ENCODE peak calls at places on chromosomes 5 and 9, in ten cellular contexts. Z is tibial nerve, T is Peyer's patch, S is left ventricle myocardium inferior, U is IMR-90, P is mucosa of descending colon, J is psoas muscle, H is MM.1S, C is uterus, I is A549. G is an unnamed sample. For H3K4me1, the result is how much of the 10 kb centered on the place peaks cover.

GRCh38 chr9:124813496-124814177 is 36.7 kb downstream of the OLFML2A start:
- DNase-seq in C (no peak), S (no peak), U (no peak), H (no peak), J (no peak), Z (no peak), T (no peak), P (no peak), I (no peak), G (no peak)

GRCh38 chr5:68147659-68148058 is 67.9 kb upstream of the PIK3R1 start:
- DNase-seq in C (no peak), H (no peak), P (no peak), Z (no peak), J (no peak), I (no peak), T (no peak), S (no peak), U (peak), G (no peak)

GRCh38 chr5:6766558-6767191 is 53.4 kb downstream of the TENT4A start:
- DNase-seq in T (peak), C (peak), J (peak), Z (peak), U (peak), H (no peak), P (peak), I (peak), S (peak), G (peak)

GRCh38 chr5:63240063-63240755 is 661.6 kb downstream of the LRRC70 start:
- DNase-seq in J (no peak), H (peak), P (no peak), U (no peak), Z (no peak), T (no peak), S (no peak), C (no peak), I (no peak), G (no peak)

GRCh38 chr9:6412572-6413364 is at the start of gene UHRF2:
- DNase-seq in I (peak), U (peak), C (peak), Z (peak), J (peak), P (peak), T (peak), S (peak), H (peak), G (peak)

GRCh38 chr9:96448546-96449170 is 1.3 kb upstream of the HABP4 start:
- DNase-seq in J (no peak), T (no peak), H (no peak), Z (no peak), U (no peak), S (no peak), I (no peak), P (no peak), C (no peak), G (no peak)

GRCh38 chr5:93845376-93845775 is 104.0 kb upstream of the POU5F2 start:
- DNase-seq in C (no peak), T (no peak), Z (no peak), I (no peak), J (no peak), H (no peak), U (no peak), S (no peak), P (no peak), G (no peak)

GRCh38 chr5:1219098-1219767 is 5.9 kb upstream of the SLC6A18 start:
- DNase-seq in H (no peak), S (no peak), J (no peak), Z (no peak), C (no peak), T (no peak), I (no peak), U (no peak), P (peak), G (no peak)

GRCh38 chr9:35452481-35452880 is 37.4 kb upstream of the RUSC2 start:
- DNase-seq in T (no peak), C (no peak), I (peak), P (no peak), J (no peak), S (no peak), Z (no peak), U (no peak), H (no peak), G (no peak)

GRCh38 chr9:128632066-128632465 is 24.6 kb downstream of the DYNC2I2 start:
- DNase-seq in J (no peak), T (no peak), C (no peak), I (no peak), U (no peak), Z (no peak), P (peak), S (no peak), H (no peak), G (peak)

GRCh38 chr9:134968011-134968822 is 50.5 kb upstream of the FCN1 start:
- DNase-seq in P (peak), S (no peak), J (no peak), Z (no peak), T (peak), I (no peak), U (peak), C (no peak), H (no peak), G (peak)

GRCh38 chr5:125719681-125720676 is 703.2 kb upstream of the GRAMD2B start:
- DNase-seq in T (no peak), S (no peak), Z (no peak), H (no peak), I (no peak), J (no peak), U (peak), C (no peak), P (no peak), G (no peak)

GRCh38 chr9:34256987-34257585 is 72.0 kb downstream of the KIF24 start:
- DNase-seq in H (no peak), T (no peak), I (no peak), P (no peak), U (no peak), Z (peak), S (peak), C (no peak), J (peak), G (no peak)

GRCh38 chr5:177995691-177996595 is at the start of gene PROP1:
- DNase-seq in U (no peak), P (no peak), T (no peak), C (no peak), H (no peak), Z (no peak), I (no peak), S (no peak), J (no peak), G (no peak)

GRCh38 chr9:114396558-114397218 is 8.9 kb upstream of the AKNA start:
- DNase-seq in U (peak), J (peak), T (no peak), C (peak), Z (no peak), S (no peak), H (no peak), P (no peak), I (peak), G (no peak)

GRCh38 chr5:136285501-136285900 is 79.8 kb downstream of the TRPC7 start:
- DNase-seq in H (no peak), P (no peak), U (peak), I (no peak), Z (no peak), C (no peak), T (no peak), S (no peak), J (no peak), G (no peak)

GRCh38 chr5:675111-675875 is 17.9 kb downstream of the TPPP start:
- DNase-seq in Z (no peak), T (peak), C (peak), I (no peak), J (peak), S (no peak), H (no peak), U (no peak), P (no peak), G (peak)

GRCh38 chr5:135186662-135187522 is 152.9 kb upstream of the PITX1 start:
- DNase-seq in C (no peak), I (peak), Z (no peak), P (no peak), S (no peak), H (no peak), J (no peak), U (peak), T (no peak), G (no peak)

GRCh38 chr5:143322931-143323330 is 80.6 kb downstream of the NR3C1 start:
- DNase-seq in J (no peak), H (no peak), Z (no peak), S (no peak), U (peak), I (no peak), T (no peak), P (no peak), C (no peak), G (no peak)

GRCh38 chr5:6286404-6286803 is 91.9 kb downstream of the MED10 start:
- DNase-seq in H (no peak), C (no peak), U (no peak), J (no peak), T (no peak), P (no peak), S (no peak), I (no peak), Z (no peak), G (no peak)

DNA sequence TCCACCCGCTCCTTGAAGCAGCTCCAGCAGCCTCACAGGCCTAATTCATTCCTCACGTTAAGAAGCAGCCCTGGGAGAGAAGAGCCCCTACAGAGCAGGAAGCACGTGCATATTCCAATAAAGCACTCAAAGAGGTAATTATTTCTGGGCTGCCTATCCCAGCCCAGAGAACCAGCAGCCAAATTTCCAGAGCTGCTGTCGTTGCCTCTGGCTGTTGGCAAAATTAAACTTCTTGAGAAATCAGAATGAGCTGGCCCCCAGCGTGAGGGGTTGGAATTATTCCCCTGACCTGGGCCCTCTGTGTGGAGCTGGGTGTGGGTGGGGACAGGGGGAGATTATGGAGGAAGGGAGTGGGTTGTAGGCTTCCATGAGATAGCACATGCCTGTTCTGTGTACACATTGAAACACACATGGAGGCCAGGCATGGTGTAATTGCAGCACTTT is 86.8 kb upstream of the HSPA9 start:
- DNase-seq in T (no peak), U (no peak), C (no peak), Z (no peak), J (no peak), P (no peak), H (no peak), I (no peak), S (no peak), G (no peak)
- H3K4me1 ChIP-seq in T (under half), U (under half), C (under half), Z (under half), J (under half), P (under half), H (under half), I (under half), S (half or more), G (under half)

GRCh38 chr9:4155224-4156026 is 144.4 kb downstream of the GLIS3 start:
- DNase-seq in H (no peak), P (no peak), T (no peak), U (no peak), C (no peak), Z (no peak), S (no peak), I (peak), J (no peak), G (no peak)

GRCh38 chr9:4147476-4148214 is 152.2 kb downstream of the GLIS3 start:
- DNase-seq in C (no peak), U (no peak), Z (no peak), H (no peak), I (peak), T (no peak), S (no peak), J (no peak), P (no peak), G (no peak)

GRCh38 chr9:4148215-4148561 is 151.7 kb downstream of the GLIS3 start:
- DNase-seq in Z (no peak), P (no peak), U (no peak), H (no peak), J (no peak), T (no peak), S (no peak), C (no peak), I (no peak), G (no peak)

GRCh38 chr9:4152201-4152600 is 147.7 kb downstream of the GLIS3 start:
- DNase-seq in U (no peak), J (no peak), I (no peak), P (no peak), T (no peak), S (no peak), Z (no peak), C (no peak), H (no peak), G (no peak)

DNA sequence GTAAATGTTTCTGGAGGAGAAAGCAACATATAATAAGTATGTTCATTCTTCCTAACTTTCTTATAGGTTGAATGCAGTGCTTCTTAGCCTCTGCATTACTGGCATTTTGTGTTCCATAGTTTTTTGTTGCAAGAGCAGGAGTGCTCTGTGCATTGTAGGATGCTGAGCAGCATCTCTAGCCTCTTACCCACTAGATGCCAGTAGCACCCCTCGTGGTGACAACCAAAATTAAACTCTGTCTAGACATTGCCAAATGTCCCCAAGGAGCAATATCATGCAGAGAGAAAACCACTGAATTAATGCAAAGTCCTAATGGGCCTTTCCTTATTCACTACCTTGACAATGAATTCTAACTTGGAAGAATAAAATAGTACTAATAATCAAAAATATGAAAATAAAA is 147.0 kb downstream of the GLIS3 start:
- DNase-seq in C (no peak), Z (no peak), I (peak), P (no peak), H (no peak), T (no peak), J (no peak), S (no peak), U (no peak), G (no peak)
- TF ChIP-seq CTCF in C (no peak), Z (no peak), I (peak), P (no peak), H (no peak), T (no peak), J (no peak), S (no peak), U (no peak), G (no peak)

GRCh38 chr9:129640086-129640870 is 1.7 kb downstream of the ASB6 start:
- DNase-seq in J (no peak), T (no peak), H (no peak), S (no peak), C (no peak), P (no peak), U (peak), I (no peak), Z (no peak), G (no peak)
- H3K4me3 ChIP-seq in J (peak), T (peak), H (peak), S (peak), C (no peak), P (no peak), U (peak), I (peak), Z (no peak), G (no peak)

GRCh38 chr5:32156635-32157034 is 17.5 kb downstream of the GOLPH3 start:
- DNase-seq in P (no peak), J (no peak), C (no peak), Z (no peak), T (no peak), U (no peak), S (no peak), I (no peak), H (no peak), G (no peak)

GRCh38 chr5:32155211-32155610 is 18.9 kb downstream of the GOLPH3 start:
- DNase-seq in S (no peak), T (no peak), J (no peak), I (no peak), C (no peak), U (no peak), Z (no peak), P (no peak), H (no peak), G (no peak)

GRCh38 chr5:32151198-32151597 is 22.9 kb downstream of the GOLPH3 start:
- DNase-seq in P (no peak), Z (no peak), C (no peak), S (no peak), H (no peak), I (no peak), J (no peak), U (no peak), T (no peak), G (no peak)

GRCh38 chr5:32157078-32157477 is 17.0 kb downstream of the GOLPH3 start:
- DNase-seq in H (no peak), T (no peak), C (no peak), U (no peak), I (no peak), S (no peak), P (no peak), J (no peak), Z (no peak), G (no peak)

GRCh38 chr5:32153723-32154122 is 20.4 kb downstream of the GOLPH3 start:
- DNase-seq in P (no peak), S (no peak), C (no peak), J (no peak), Z (no peak), U (peak), T (no peak), H (no peak), I (no peak), G (no peak)
- H3K4me1 ChIP-seq in P (under half), S (half or more), C (under half), J (half or more), Z (under half), U (under half), T (under half), H (under half), I (under half), G (under half)

DNA sequence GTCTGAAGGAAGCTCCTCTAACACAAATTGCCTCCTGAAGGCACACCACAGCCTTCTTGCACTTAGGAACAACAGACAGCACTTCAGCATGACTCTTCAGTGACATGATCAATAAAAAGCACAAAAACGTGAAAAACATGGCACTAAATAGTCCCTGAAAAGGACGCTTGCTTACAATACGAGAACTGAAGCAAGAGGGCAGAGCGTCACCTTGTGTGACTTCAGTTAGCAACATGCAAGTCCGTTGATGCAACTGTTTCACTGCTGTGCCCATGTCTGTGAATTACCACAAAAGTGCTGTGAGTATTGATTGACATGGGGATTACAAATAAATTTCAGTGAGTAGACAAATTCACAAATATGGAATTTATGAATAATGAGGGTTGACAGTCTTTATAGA is 219.9 kb upstream of the GAS1 start:
- DNase-seq in C (no peak), P (no peak), J (no peak), Z (no peak), S (no peak), U (no peak), T (no peak), H (no peak), I (peak), G (no peak)
- TF ChIP-seq CTCF in C (no peak), P (no peak), J (no peak), Z (no peak), S (no peak), U (no peak), T (no peak), H (no peak), I (no peak), G (no peak)

GRCh38 chr5:163855754-163856153 is 350.3 kb downstream of the MAT2B start:
- DNase-seq in S (no peak), Z (no peak), U (no peak), J (no peak), C (no peak), T (no peak), I (no peak), P (no peak), H (no peak), G (no peak)
- H3K4me3 ChIP-seq in S (no peak), Z (no peak), U (no peak), J (no peak), C (no peak), T (no peak), I (no peak), P (no peak), H (no peak), G (no peak)

GRCh38 chr5:95217881-95218280 is 67.0 kb downstream of the MCTP1 start:
- DNase-seq in U (no peak), T (no peak), H (no peak), P (no peak), S (no peak), Z (no peak), C (no peak), J (no peak), I (no peak), G (no peak)
- H3K4me1 ChIP-seq in U (under half), T (under half), H (under half), P (under half), S (under half), Z (under half), C (under half), J (under half), I (under half), G (under half)

GRCh38 chr9:74645007-74645639 is 148.0 kb downstream of the RORB start:
- DNase-seq in Z (no peak), I (peak), P (no peak), H (peak), T (no peak), U (no peak), C (no peak), J (no peak), S (no peak), G (no peak)
- TF ChIP-seq CTCF in Z (peak), I (peak), P (no peak), H (peak), T (peak), U (peak), C (no peak), J (peak), S (peak), G (peak)

DNA sequence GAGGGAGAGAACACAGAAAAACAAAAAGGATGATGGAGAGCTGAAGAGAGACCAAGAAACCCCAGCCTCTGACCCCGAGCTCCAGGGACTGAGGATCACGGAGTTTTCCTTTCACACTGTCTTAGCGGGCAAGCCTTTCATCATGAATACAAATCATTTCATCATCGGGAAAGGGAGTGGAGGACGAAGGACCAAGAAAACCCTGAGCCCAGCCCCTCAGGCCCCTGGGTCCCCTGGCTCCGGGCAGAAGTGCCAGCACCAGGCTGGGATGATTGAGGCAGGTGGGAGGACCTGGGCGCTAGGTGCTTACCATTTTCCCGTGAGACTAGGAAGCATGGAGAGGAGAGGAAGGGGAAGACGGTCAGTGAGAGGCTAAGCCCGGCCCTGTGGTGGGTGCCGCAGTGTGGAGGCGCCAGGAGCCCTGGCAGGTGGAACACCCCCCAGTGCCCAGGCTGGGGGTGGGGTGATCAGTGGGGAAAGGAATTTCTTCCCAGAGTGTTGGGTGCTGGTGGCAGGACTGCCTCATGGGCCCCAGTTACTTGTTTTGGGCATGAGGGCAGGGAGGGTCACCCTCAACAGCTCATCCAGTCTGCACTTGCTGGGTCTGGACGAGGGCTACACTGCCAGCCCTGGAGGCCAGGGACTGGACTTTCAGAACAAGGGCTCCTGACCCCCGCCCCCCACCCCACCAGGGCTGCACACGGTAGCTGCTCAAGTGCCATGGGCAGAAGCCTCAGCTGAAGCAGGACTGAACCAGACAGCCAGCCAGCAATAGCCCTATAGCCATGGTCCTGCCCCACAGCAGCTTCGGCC is 49.0 kb upstream of the SARDH start:
- DNase-seq in P (peak), T (no peak), J (no peak), S (no peak), Z (no peak), H (no peak), U (no peak), C (no peak), I (no peak), G (no peak)
- H3K4me3 ChIP-seq in P (no peak), T (no peak), J (no peak), S (no peak), Z (no peak), H (no peak), U (no peak), C (no peak), I (no peak), G (no peak)

DNA sequence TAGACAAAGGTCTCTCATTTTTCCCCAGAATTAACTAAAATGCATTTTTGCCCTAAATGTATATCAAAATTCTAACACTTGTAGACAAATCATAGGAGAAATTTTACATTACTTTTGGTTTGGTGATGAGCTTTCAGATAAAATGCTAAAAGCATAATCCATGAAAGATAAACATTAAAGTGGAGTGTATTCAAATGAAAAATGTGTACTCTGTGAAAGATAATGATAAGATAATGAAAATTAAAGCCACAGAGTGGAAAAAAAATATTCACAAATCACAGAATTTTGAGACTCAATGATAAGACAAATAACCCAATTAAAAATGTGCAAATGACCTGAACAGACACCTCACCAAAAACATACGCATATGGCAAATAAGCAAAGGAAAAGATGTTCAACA is 176.9 kb upstream of the ADAMTS16 start:
- DNase-seq in U (no peak), C (no peak), H (no peak), P (no peak), J (no peak), S (no peak), I (no peak), T (no peak), Z (no peak), G (no peak)
- H3K4me1 ChIP-seq in U (under half), C (under half), H (under half), P (under half), J (under half), S (under half), I (under half), T (under half), Z (under half), G (under half)